ENCODE peak calls at places on chromosomes 6 and 20, in ten cellular contexts. Z, T, B, Q, S, J, Y, K, F and W are unnamed samples.

GRCh38 chr6:11329841-11330765 is 97.6 kb upstream of the NEDD9 start:
- DNase-seq in Q (peak; percentile 18), Y (no peak), B (no peak), T (no peak), F (no peak), Z (no peak), S (no peak), J (peak; percentile 73), K (peak; percentile 53), W (no peak)

GRCh38 chr6:48568856-48569255 is 457.9 kb upstream of the PTCHD4 start:
- DNase-seq in T (no peak), J (no peak), B (no peak), Z (no peak), S (no peak), Q (no peak), K (no peak), F (no peak), Y (no peak), W (no peak)

GRCh38 chr6:89139509-89140346 is 6.1 kb upstream of the PM20D2 start:
- DNase-seq in B (no peak), F (peak; percentile 29), J (no peak), K (no peak), T (no peak), S (no peak), Q (no peak), Z (no peak), Y (no peak), W (no peak)

GRCh38 chr6:155174576-155175174 is 89.1 kb upstream of the CLDN20 start:
- DNase-seq in Q (peak; percentile 67), Y (no peak), B (peak; percentile 60), Z (peak; percentile 80), F (peak; percentile 80), T (peak; percentile 86), J (peak; percentile 85), S (peak; percentile 23), K (peak; percentile 46), W (no peak)

GRCh38 chr20:50536333-50536732 is 26.1 kb downstream of the PTPN1 start:
- DNase-seq in Q (no peak), Y (no peak), F (no peak), Z (no peak), K (no peak), B (no peak), J (no peak), T (no peak), S (no peak), W (no peak)

GRCh38 chr6:157791461-157791860 is 31.6 kb upstream of the SNX9 start:
- DNase-seq in K (no peak), S (no peak), F (no peak), T (no peak), B (peak; percentile 49), Y (no peak), J (no peak), Z (no peak), Q (no peak), W (no peak)

GRCh38 chr20:39107741-39108140 is 145.6 kb downstream of the DHX35 start:
- DNase-seq in F (no peak), Y (no peak), Z (no peak), J (no peak), K (no peak), S (no peak), T (no peak), B (no peak), Q (peak; percentile 53), W (no peak)

GRCh38 chr20:10708342-10709185 is 34.8 kb upstream of the JAG1 start:
- DNase-seq in Y (no peak), B (no peak), F (peak; percentile 66), Q (no peak), S (no peak), T (peak; percentile 63), Z (no peak), J (no peak), K (no peak), W (no peak)

GRCh38 chr20:40913224-40913821 is 115.3 kb upstream of the TOP1 start:
- DNase-seq in B (no peak), F (no peak), J (no peak), Z (no peak), K (no peak), S (no peak), T (no peak), Q (no peak), Y (no peak), W (no peak)

GRCh38 chr20:46195264-46196038 is 77.3 kb downstream of the CD40 start:
- DNase-seq in S (no peak), Y (no peak), F (no peak), J (no peak), B (no peak), Q (no peak), K (no peak), Z (no peak), T (no peak), W (no peak)

GRCh38 chr20:25508083-25508770 is 77.1 kb downstream of the NINL start:
- DNase-seq in B (no peak), Z (no peak), F (peak; percentile 28), J (no peak), T (peak; percentile 70), S (no peak), K (peak; percentile 20), Y (no peak), Q (peak; percentile 91), W (no peak)

GRCh38 chr20:58818585-58819285 is 32.0 kb downstream of the GNAS-AS1 start:
- DNase-seq in Y (no peak), Q (no peak), K (no peak), T (no peak), J (no peak), B (no peak), F (peak; percentile 97), Z (peak; percentile 85), S (no peak), W (no peak)

GRCh38 chr6:165456327-165456726 is 146.9 kb upstream of the C6orf118 start:
- DNase-seq in Y (no peak), K (no peak), Z (no peak), B (no peak), T (no peak), J (no peak), F (no peak), S (no peak), Q (no peak), W (no peak)

GRCh38 chr6:138454976-138455706 is 44.2 kb downstream of the NHSL1 start:
- DNase-seq in K (peak; percentile 85), B (peak; percentile 83), S (no peak), T (peak; percentile 33), F (peak; percentile 80), Q (no peak), J (no peak), Y (no peak), Z (no peak), W (peak; percentile 81)

GRCh38 chr6:19472850-19473249 is 364.3 kb upstream of the ID4 start:
- DNase-seq in S (no peak), Y (no peak), Z (no peak), Q (no peak), B (no peak), J (no peak), T (peak; percentile 8), K (no peak), F (no peak), W (no peak)

GRCh38 chr20:25496968-25497401 is 88.3 kb downstream of the NINL start:
- DNase-seq in Y (no peak), K (no peak), Q (peak; percentile 27), T (peak; percentile 16), B (no peak), S (no peak), Z (no peak), F (peak; percentile 93), J (no peak), W (no peak)

GRCh38 chr20:62308102-62308822 is 5.5 kb downstream of the ADRM1 start:
- DNase-seq in F (no peak), B (no peak), S (no peak), Z (no peak), T (no peak), K (no peak), Q (peak; percentile 69), Y (no peak), J (no peak), W (no peak)

GRCh38 chr20:16011061-16011460 is 562.2 kb downstream of the KIF16B start:
- DNase-seq in Z (no peak), B (no peak), K (no peak), Q (no peak), T (no peak), J (no peak), S (no peak), Y (no peak), F (no peak), W (no peak)

GRCh38 chr20:32524871-32525501 is 60.1 kb downstream of the NOL4L start:
- DNase-seq in S (peak; percentile 68), Y (no peak), F (no peak), T (no peak), K (peak; percentile 48), Q (peak; percentile 76), B (peak; percentile 92), J (no peak), Z (no peak), W (peak; percentile 85)

GRCh38 chr6:52969297-52969696 is 25.8 kb downstream of the GSTA4 start:
- DNase-seq in B (no peak), S (no peak), Y (no peak), Q (no peak), F (no peak), K (no peak), Z (no peak), J (no peak), T (no peak), W (no peak)

GRCh38 chr6:56552212-56553130 is 90.2 kb downstream of the DST start:
- DNase-seq in Q (no peak), F (no peak), B (no peak), J (no peak), T (peak; percentile 33), S (no peak), Z (no peak), Y (no peak), K (no peak), W (no peak)

GRCh38 chr6:27422651-27423332 is 34.2 kb downstream of the ZNF391 start:
- DNase-seq in T (peak; percentile 45), B (no peak), J (no peak), S (peak; percentile 4), K (no peak), Y (no peak), Q (no peak), Z (no peak), F (no peak), W (no peak)

GRCh38 chr20:37872161-37872560 is 30.8 kb upstream of the VSTM2L start:
- DNase-seq in Q (no peak), F (no peak), J (no peak), S (no peak), B (no peak), K (no peak), T (no peak), Y (no peak), Z (no peak), W (peak; percentile 51)

GRCh38 chr20:56987992-56988391 is 278.4 kb downstream of the BMP7 start:
- DNase-seq in J (no peak), K (no peak), B (no peak), Q (no peak), S (no peak), T (no peak), Y (no peak), F (peak; percentile 35), Z (no peak), W (no peak)